ENCODE peak calls at places on chromosomes 11 and 22, in eight cellular contexts. Q is stimulated activated CD8-positive, alpha-beta memory T cell treated with anti-CD3 and anti-CD28 coated beads, Interleukin-2, amount 100 ng/mL, for 1 hour; R is SHP77 treated with DMSO at 0.1 percent for 48 hours; G is activated T-helper 1 cell treated with anti-CD3 and anti-CD28 coated beads, Interleukin-12 subunit alpha, Interleukin-12 subunit beta, Interleukin-2, Interleukin-4 antibody, amounts not matched to agents 30 ng/mL and 10 ng/mL and 1 ng/mL, durations not matched to agents 14 hours and 24 hours and 36 hours; E is fibroblast of the conjunctiva; W is activated CD4-positive, alpha-beta T cell treated with anti-CD3 and anti-CD28 coated beads for 36 hours; X is stomach; D is amniotic stem cell. M is an unnamed sample.

GRCh38 chr11:65781152-65781961 is 581 bp upstream of the AP5B1 start:
- DNase-seq in Q (no peak), R (no peak), G (no peak), E (no peak), W (no peak), X (no peak), D (no peak), M (peak; percentile 50)

GRCh38 chr11:45178890-45179663 is 32.6 kb downstream of the PRDM11 start:
- DNase-seq in Q (no peak), R (no peak), G (no peak), E (no peak), W (no peak), X (no peak), D (no peak), M (no peak)

GRCh38 chr22:22840778-22841177 is 46.8 kb upstream of the IGLL5 start:
- DNase-seq in Q (no peak), R (no peak), G (no peak), E (no peak), W (no peak), X (no peak), D (no peak), M (no peak)

GRCh38 chr22:49232319-49233067 is 595.2 kb downstream of the BRD1 start:
- DNase-seq in Q (no peak), R (no peak), G (no peak), E (no peak), W (no peak), X (no peak), D (no peak), M (no peak)

GRCh38 chr22:47740109-47740805 is 977.8 kb downstream of the TBC1D22A start:
- DNase-seq in Q (no peak), R (no peak), G (no peak), E (no peak), W (no peak), X (no peak), D (no peak), M (no peak)

GRCh38 chr11:65170058-65170534 is at the start of gene SPDYC:
- DNase-seq in Q (no peak), R (no peak), G (no peak), E (no peak), W (no peak), X (no peak), D (no peak), M (no peak)

GRCh38 chr11:112288021-112288420 is 27.4 kb upstream of the PLET1 start:
- DNase-seq in Q (no peak), R (no peak), G (no peak), E (no peak), W (no peak), X (no peak), D (no peak), M (no peak)

GRCh38 chr22:25651332-25651731 is 86.9 kb downstream of the GRK3 start:
- DNase-seq in Q (no peak), R (peak; percentile 17), G (no peak), E (no peak), W (no peak), X (no peak), D (no peak), M (no peak)

GRCh38 chr11:121300972-121301699 is 8.6 kb downstream of the SC5D start:
- DNase-seq in Q (no peak), R (no peak), G (no peak), E (no peak), W (no peak), X (no peak), D (no peak), M (no peak)

GRCh38 chr11:64870176-64870892 is 8.1 kb downstream of the EHD1 start:
- DNase-seq in Q (no peak), R (no peak), G (no peak), E (no peak), W (no peak), X (no peak), D (no peak), M (no peak)

GRCh38 chr22:49372530-49373288 is 455.0 kb downstream of the BRD1 start:
- DNase-seq in Q (no peak), R (peak; percentile 96), G (no peak), E (no peak), W (no peak), X (peak; percentile 19), D (no peak), M (peak; percentile 46)

GRCh38 chr22:48760481-48761238 is 1067.0 kb downstream of the BRD1 start:
- DNase-seq in Q (no peak), R (no peak), G (no peak), E (no peak), W (no peak), X (peak; percentile 20), D (no peak), M (no peak)

GRCh38 chr11:36365937-36366336 is 69.8 kb downstream of the PRR5L start:
- DNase-seq in Q (no peak), R (no peak), G (no peak), E (no peak), W (no peak), X (no peak), D (no peak), M (no peak)

GRCh38 chr11:12704049-12704448 is 29.8 kb downstream of the TEAD1 start:
- DNase-seq in Q (no peak), R (no peak), G (no peak), E (peak; percentile 46), W (no peak), X (no peak), D (peak; percentile 88), M (no peak)

GRCh38 chr11:129695543-129696308 is 119.9 kb upstream of the TMEM45B start:
- DNase-seq in Q (peak; percentile 38), R (peak; percentile 4), G (peak; percentile 26), E (no peak), W (peak; percentile 83), X (peak; percentile 82), D (no peak), M (peak; percentile 81)

GRCh38 chr22:40199852-40200251 is 22.1 kb downstream of the TNRC6B start:
- DNase-seq in Q (no peak), R (no peak), G (no peak), E (no peak), W (no peak), X (no peak), D (no peak), M (no peak)

GRCh38 chr11:126890561-126890960 is 110.0 kb downstream of the KIRREL3 start:
- DNase-seq in Q (no peak), R (no peak), G (no peak), E (no peak), W (no peak), X (no peak), D (no peak), M (no peak)

GRCh38 chr22:43478621-43479285 is 66.9 kb downstream of the MPPED1 start:
- DNase-seq in Q (no peak), R (no peak), G (no peak), E (no peak), W (no peak), X (no peak), D (no peak), M (no peak)

GRCh38 chr22:46867106-46867505 is 104.7 kb downstream of the TBC1D22A start:
- DNase-seq in Q (no peak), R (no peak), G (no peak), E (no peak), W (no peak), X (no peak), D (no peak), M (no peak)

GRCh38 chr22:26322179-26322905 is 106.7 kb upstream of the ASPHD2 start:
- DNase-seq in Q (no peak), R (no peak), G (no peak), E (peak; percentile 90), W (no peak), X (no peak), D (peak; percentile 88), M (no peak)

GRCh38 chr22:20647586-20648305 is 126.2 kb upstream of the SERPIND1 start:
- DNase-seq in Q (no peak), R (no peak), G (no peak), E (no peak), W (no peak), X (no peak), D (no peak), M (no peak)

GRCh38 chr11:11422291-11423128 is 69.5 kb upstream of the CSNK2A3 start:
- DNase-seq in Q (no peak), R (no peak), G (no peak), E (no peak), W (no peak), X (peak; percentile 43), D (no peak), M (no peak)

GRCh38 chr11:2752204-2752772 is 52.5 kb upstream of the KCNQ1OT1 start:
- DNase-seq in Q (no peak), R (no peak), G (no peak), E (no peak), W (no peak), X (no peak), D (no peak), M (no peak)

GRCh38 chr11:126132319-126132718 is 69.7 kb upstream of the CDON start:
- DNase-seq in Q (no peak), R (no peak), G (no peak), E (no peak), W (no peak), X (peak; percentile 70), D (no peak), M (peak; percentile 44)

GRCh38 chr11:2268911-2269600 is 1.3 kb downstream of the ASCL2 start:
- DNase-seq in Q (peak; percentile 48), R (no peak), G (peak; percentile 50), E (no peak), W (peak; percentile 93), X (peak; percentile 65), D (no peak), M (peak; percentile 66)

GRCh38 chr11:121869478-121869877 is 246.5 kb downstream of the BLID start:
- DNase-seq in Q (no peak), R (no peak), G (no peak), E (no peak), W (no peak), X (no peak), D (no peak), M (no peak)

GRCh38 chr22:34297536-34298120 is 377.4 kb upstream of the LARGE1 start:
- DNase-seq in Q (no peak), R (no peak), G (no peak), E (no peak), W (no peak), X (no peak), D (no peak), M (no peak)

GRCh38 chr11:123690490-123690889 is 36.1 kb upstream of the SCN3B start:
- DNase-seq in Q (no peak), R (no peak), G (no peak), E (no peak), W (peak; percentile 48), X (no peak), D (no peak), M (no peak)